ENCODE peak calls at places on chromosomes 5 and 9, in seven cellular contexts. V is brain microvascular endothelial cell; J is left ventricle myocardium inferior; B is activated CD4-positive, alpha-beta T cell treated with anti-CD3 and anti-CD28 coated beads, Interleukin-2, amount 10 ng/mL, durations not matched to agents 7 days and 5 days; F is HTR-8/SVneo; T is activated CD8-positive, alpha-beta memory T cell treated with anti-CD3 and anti-CD28 coated beads for 48 hours; E is NCI-H2081. M is an unnamed sample.

GRCh38 chr5:126814721-126815404 is 37.9 kb downstream of the LMNB1 start:
- DNase-seq in E (no peak), J (no peak), V (no peak), T (no peak), F (no peak), B (no peak), M (no peak)

GRCh38 chr5:75992677-75993582 is 90.3 kb upstream of the SV2C start:
- DNase-seq in V (no peak), F (no peak), T (no peak), J (no peak), E (no peak), B (no peak), M (no peak)

GRCh38 chr5:143153332-143154119 is 250.0 kb downstream of the NR3C1 start:
- DNase-seq in T (no peak), B (no peak), V (peak), F (no peak), J (peak), E (no peak), M (peak)

GRCh38 chr9:88694625-88695024 is 159.6 kb downstream of the NXNL2 start:
- DNase-seq in T (no peak), J (peak), E (no peak), B (no peak), F (no peak), V (peak), M (no peak)

GRCh38 chr5:139705655-139706587 is 57.8 kb downstream of the CXXC5 start:
- DNase-seq in T (no peak), B (no peak), E (no peak), F (no peak), V (no peak), J (no peak), M (no peak)

GRCh38 chr5:60823574-60823973 is 20.5 kb downstream of the ELOVL7 start:
- DNase-seq in F (no peak), E (no peak), B (no peak), J (no peak), T (no peak), V (no peak), M (no peak)

GRCh38 chr5:102628449-102629175 is 126.5 kb upstream of the PAM start:
- DNase-seq in E (no peak), T (no peak), J (no peak), F (no peak), B (no peak), V (peak), M (no peak)

GRCh38 chr5:164672931-164673694 is 1167.7 kb downstream of the MAT2B start:
- DNase-seq in E (peak), F (peak), T (no peak), V (no peak), B (no peak), J (no peak), M (no peak)

GRCh38 chr5:66002415-66002814 is 76.0 kb downstream of the ERBIN start:
- DNase-seq in T (no peak), F (no peak), B (no peak), E (no peak), V (no peak), J (no peak), M (no peak)

GRCh38 chr5:157400741-157401140 is 59.3 kb upstream of the NIPAL4 start:
- DNase-seq in B (no peak), E (no peak), T (no peak), J (no peak), F (no peak), V (no peak), M (no peak)

GRCh38 chr9:125550216-125550614 is 156.8 kb downstream of the MAPKAP1 start:
- DNase-seq in B (no peak), T (no peak), V (peak), E (no peak), J (no peak), F (no peak), M (no peak)

GRCh38 chr9:118985851-118986250 is 383.4 kb downstream of the BRINP1 start:
- DNase-seq in J (no peak), V (no peak), T (no peak), F (no peak), E (peak), B (no peak), M (no peak)

GRCh38 chr9:21709464-21710058 is 92.9 kb upstream of the MTAP start:
- DNase-seq in B (peak), J (no peak), T (no peak), F (peak), V (peak), E (peak), M (no peak)

GRCh38 chr5:26894719-26895263 is 143.6 kb downstream of the CDH9 start:
- DNase-seq in V (peak), E (peak), F (peak), B (no peak), J (no peak), T (no peak), M (no peak)

GRCh38 chr5:34524123-34524522 is 132.0 kb upstream of the RAI14 start:
- DNase-seq in B (no peak), F (peak), V (peak), J (no peak), T (no peak), E (no peak), M (no peak)

GRCh38 chr5:139574641-139575312 is 13.6 kb downstream of the UBE2D2 start:
- DNase-seq in J (no peak), B (peak), F (peak), V (no peak), E (no peak), T (no peak), M (peak)

GRCh38 chr5:134175874-134176522 is 752 bp downstream of the SKP1 start:
- DNase-seq in F (no peak), J (peak), E (no peak), T (no peak), B (peak), V (peak), M (no peak)

GRCh38 chr5:65482280-65482726 is 583 bp upstream of the ADAMTS6 start:
- DNase-seq in V (peak), E (no peak), T (no peak), J (no peak), F (no peak), B (no peak), M (no peak)

GRCh38 chr9:127225747-127226646 is 38.6 kb upstream of the GARNL3 start:
- DNase-seq in E (no peak), B (no peak), F (no peak), V (peak), J (no peak), T (no peak), M (no peak)

GRCh38 chr5:116303340-116303739 is 218.5 kb downstream of the COMMD10 start:
- DNase-seq in E (no peak), F (no peak), T (no peak), J (no peak), B (no peak), V (no peak), M (no peak)

GRCh38 chr5:140202078-140202477 is 27.1 kb downstream of the CYSTM1 start:
- DNase-seq in E (no peak), T (no peak), V (peak), J (no peak), B (no peak), F (no peak), M (no peak)

GRCh38 chr5:172713113-172713808 is 57.7 kb downstream of the DUSP1 start:
- DNase-seq in V (no peak), F (peak), B (peak), E (no peak), T (no peak), J (peak), M (no peak)

GRCh38 chr5:8060235-8061139 is 191.5 kb downstream of the MTRR start:
- DNase-seq in J (no peak), E (peak), T (no peak), F (no peak), B (no peak), V (no peak), M (no peak)